ENCODE peak calls at places on chromosomes 1 and 21, in five cellular contexts. P is astrocyte of the cerebellum; A is CD4-positive, alpha-beta memory T cell; T is hypothalamus; Y is BJ. E is an unnamed sample.
A peak's percentile ranks its signal among the peaks of the same experiment; 100 is the strongest.

GRCh38 chr1:30538906-30539855 is 184.2 kb downstream of the MATN1 start:
- DNase-seq in Y (no peak), P (no peak), A (no peak), T (no peak), E (no peak)

GRCh38 chr1:24806588-24806987 is 61.3 kb downstream of the CLIC4 start:
- DNase-seq in T (no peak), Y (no peak), A (no peak), P (no peak), E (no peak)

GRCh38 chr1:163171826-163172225 is 30.9 kb downstream of the RGS5 start:
- DNase-seq in T (no peak), A (no peak), P (no peak), Y (no peak), E (no peak)

GRCh38 chr1:236612349-236612748 is 8.0 kb upstream of the HEATR1 start:
- DNase-seq in Y (no peak), T (no peak), A (no peak), P (no peak), E (no peak)

GRCh38 chr1:61184035-61184713 is 101.8 kb downstream of the NFIA start:
- DNase-seq in Y (no peak), P (peak; percentile 81), T (peak; percentile 93), A (no peak), E (no peak)

GRCh38 chr1:16900771-16901170 is 5.0 kb downstream of the RNU1-2 start:
- DNase-seq in T (no peak), A (no peak), Y (no peak), P (no peak), E (no peak)

GRCh38 chr1:160726498-160727391 is 12.3 kb upstream of the SLAMF7 start:
- DNase-seq in T (peak; percentile 54), Y (no peak), A (peak; percentile 74), P (peak; percentile 6), E (peak; percentile 24)

GRCh38 chr21:32940079-32941014 is 85.4 kb upstream of the OLIG2 start:
- DNase-seq in A (peak; percentile 46), Y (no peak), P (peak; percentile 29), T (peak; percentile 36), E (no peak)

GRCh38 chr21:37873655-37874054 is 42.6 kb downstream of the KCNJ6 start:
- DNase-seq in P (no peak), Y (no peak), T (no peak), A (no peak), E (no peak)

GRCh38 chr1:49864597-49864996 is 159.2 kb downstream of the AGBL4 start:
- DNase-seq in Y (no peak), P (no peak), T (no peak), A (no peak), E (no peak)

GRCh38 chr1:208137144-208137682 is 107.0 kb downstream of the PLXNA2 start:
- DNase-seq in A (no peak), Y (no peak), T (no peak), P (peak; percentile 49), E (no peak)

GRCh38 chr1:221911714-221912113 is 169.8 kb upstream of the DUSP10 start:
- DNase-seq in A (no peak), T (no peak), Y (no peak), P (no peak), E (no peak)

GRCh38 chr21:34888569-34889286 is 160.4 kb downstream of the RUNX1 start:
- DNase-seq in Y (peak; percentile 76), T (peak; percentile 36), P (peak; percentile 89), A (peak; percentile 65), E (peak; percentile 73)

GRCh38 chr1:77282866-77283539 is 1.2 kb downstream of the AK5 start:
- DNase-seq in A (no peak), P (no peak), Y (no peak), T (peak; percentile 10), E (no peak)

GRCh38 chr1:112251766-112252506 is 144.1 kb upstream of the CTTNBP2NL start:
- DNase-seq in A (no peak), T (no peak), Y (no peak), P (no peak), E (no peak)

GRCh38 chr21:43207043-43207315 is 38.2 kb downstream of the CRYAA start:
- DNase-seq in A (no peak), T (no peak), P (no peak), Y (no peak), E (no peak)

GRCh38 chr1:18773753-18774152 is 85.7 kb downstream of the TAS1R2 start:
- DNase-seq in A (no peak), T (no peak), P (no peak), Y (no peak), E (no peak)

GRCh38 chr1:30328401-30329262 is 394.8 kb downstream of the MATN1 start:
- DNase-seq in Y (no peak), T (no peak), P (no peak), A (no peak), E (no peak)

GRCh38 chr1:230267338-230268065 is 158.6 kb downstream of the PGBD5 start:
- DNase-seq in P (no peak), Y (no peak), A (no peak), T (no peak), E (no peak)

GRCh38 chr21:42590431-42591131 is 62.8 kb upstream of the PDE9A start:
- DNase-seq in A (no peak), P (no peak), T (no peak), Y (no peak), E (no peak)

GRCh38 chr21:31265293-31265692 is 78.8 kb downstream of the TIAM1 start:
- DNase-seq in A (no peak), Y (no peak), T (no peak), P (no peak), E (no peak)

GRCh38 chr1:206895837-206896242 is 1.4 kb upstream of the IL24 start:
- DNase-seq in P (no peak), Y (peak; percentile 83), T (no peak), A (no peak), E (no peak)

E was measured in activated T-helper 9 cell treated with anti-CD3 and anti-CD28 coated beads, Interleukin-2, amount 50 U/mL, for 16 hours.